ENCODE peak calls at places on chromosomes 13 and 19, in five cellular contexts. G is astrocyte, K is testis, F is transverse colon, B is A549. U is an unnamed sample.

GRCh38 chr19:32181356-32181920 is 164.0 kb upstream of the ZNF507 start:
- DNase-seq in B (no peak), G (no peak), K (no peak), F (no peak), U (no peak)

GRCh38 chr13:33109801-33110200 is 93.6 kb downstream of the KL start:
- DNase-seq in B (no peak), F (no peak), G (no peak), K (no peak), U (no peak)

GRCh38 chr19:44344255-44344654 is 12.2 kb downstream of the ZNF112 start:
- DNase-seq in B (no peak), F (no peak), G (no peak), K (no peak), U (no peak)

GRCh38 chr19:29450306-29450705 is 75.5 kb upstream of the VSTM2B start:
- DNase-seq in F (no peak), K (no peak), G (no peak), B (no peak), U (peak; percentile 22)

GRCh38 chr13:44317752-44318550 is 55.7 kb upstream of the SERP2 start:
- DNase-seq in F (no peak), G (peak; percentile 88), K (no peak), B (no peak), U (no peak)

GRCh38 chr13:23654111-23655110 is 84.2 kb downstream of the TNFRSF19 start:
- DNase-seq in K (no peak), G (peak; percentile 78), B (no peak), F (no peak), U (no peak)

GRCh38 chr19:53908106-53908932 is 759 bp upstream of the CACNG7 start:
- DNase-seq in B (peak; percentile 90), K (peak; percentile 79), F (no peak), G (peak; percentile 21), U (no peak)

GRCh38 chr19:47398707-47399106 is 20.6 kb downstream of the MEIS3 start:
- DNase-seq in F (no peak), G (no peak), K (no peak), B (no peak), U (no peak)

GRCh38 chr19:2528543-2529173 is 52.7 kb downstream of the GADD45B start:
- DNase-seq in F (peak; percentile 44), G (no peak), B (no peak), K (no peak), U (peak; percentile 85)

GRCh38 chr13:89900104-89900760 is 1447.3 kb upstream of the MIR17HG start:
- DNase-seq in K (no peak), B (no peak), F (no peak), G (no peak), U (no peak)

GRCh38 chr19:13060233-13060963 is 42.3 kb downstream of the LYL1 start:
- DNase-seq in K (peak; percentile 72), B (no peak), F (peak; percentile 35), G (no peak), U (peak; percentile 75)

GRCh38 chr19:15181394-15181793 is 19.4 kb downstream of the NOTCH3 start:
- DNase-seq in F (no peak), K (no peak), B (no peak), G (no peak), U (no peak)

GRCh38 chr13:30107536-30108136 is 199.7 kb downstream of the KATNAL1 start:
- DNase-seq in F (peak; percentile 17), B (no peak), K (no peak), G (no peak), U (peak; percentile 71)

GRCh38 chr13:105139380-105140285 is 1395.8 kb downstream of the EFNB2 start:
- DNase-seq in B (peak; percentile 46), K (peak; percentile 29), G (no peak), F (peak; percentile 33), U (peak; percentile 78)

GRCh38 chr13:78595819-78596700 is 7.3 kb downstream of the POU4F1 start:
- DNase-seq in G (no peak), F (no peak), B (peak; percentile 23), K (peak; percentile 61), U (no peak)

GRCh38 chr13:27820524-27821482 is 28.5 kb downstream of the GSX1 start:
- DNase-seq in F (no peak), G (no peak), K (no peak), B (no peak), U (no peak)

GRCh38 chr19:58563034-58563573 is 4.7 kb upstream of the UBE2M start:
- DNase-seq in B (no peak), F (no peak), G (no peak), K (no peak), U (peak; percentile 72)

GRCh38 chr19:13091400-13092161 is 11.1 kb downstream of the LYL1 start:
- DNase-seq in F (no peak), K (peak; percentile 57), G (peak; percentile 96), B (no peak), U (no peak)

GRCh38 chr13:31485183-31485582 is 254.1 kb upstream of the RXFP2 start:
- DNase-seq in K (no peak), B (no peak), G (no peak), F (no peak), U (no peak)

GRCh38 chr19:4916292-4917082 is 7.2 kb downstream of the UHRF1 start:
- DNase-seq in G (no peak), K (no peak), F (peak; percentile 22), B (no peak), U (no peak)

GRCh38 chr13:32060319-32060924 is 28.8 kb downstream of the FRY start:
- DNase-seq in F (no peak), B (no peak), G (no peak), K (no peak), U (no peak)

GRCh38 chr13:32581177-32581786 is 5.0 kb upstream of the PDS5B start:
- DNase-seq in B (no peak), F (no peak), K (no peak), G (peak; percentile 4), U (no peak)

GRCh38 chr19:18588611-18589379 is at the start of gene REX1BD:
- DNase-seq in B (no peak), G (peak; percentile 59), K (peak; percentile 85), F (peak; percentile 84), U (peak; percentile 92)

GRCh38 chr19:18587561-18587960 is 1.0 kb upstream of the REX1BD start:
- DNase-seq in F (no peak), B (no peak), K (no peak), G (no peak), U (no peak)

GRCh38 chr19:18587962-18588610 is 512 bp upstream of the REX1BD start:
- DNase-seq in F (no peak), K (no peak), B (no peak), G (no peak), U (no peak)

GRCh38 chr19:18590273-18591272 is 2.0 kb downstream of the REX1BD start:
- DNase-seq in F (peak; percentile 49), B (peak; percentile 59), K (peak; percentile 59), G (peak; percentile 74), U (peak; percentile 62)

GRCh38 chr19:18589380-18590272 is 1.0 kb downstream of the REX1BD start:
- DNase-seq in F (peak; percentile 77), K (peak; percentile 71), B (peak; percentile 51), G (peak; percentile 46), U (peak; percentile 90)
- TF ChIP-seq CTCF in F (peak; percentile 32), K (peak; percentile 10), B (no peak), G (no peak), U (no peak)

GRCh38 chr19:7963566-7963965 is 20.1 kb upstream of the TIMM44 start:
- DNase-seq in G (no peak), B (no peak), K (no peak), F (no peak), U (no peak)
- H3K27ac ChIP-seq in G (no peak overlapping the region), B (no peak overlapping the region), K (no peak overlapping the region), F (no peak overlapping the region), U (no peak overlapping the region)

GRCh38 chr19:40529093-40529954 is 47.3 kb upstream of the SHKBP1 start:
- DNase-seq in B (peak; percentile 100), G (peak; percentile 35), K (peak; percentile 91), F (peak; percentile 88), U (peak; percentile 93)
- H3K4me3 ChIP-seq in B (peak overlapping the region; percentile 50), G (no peak overlapping the region), K (peak overlapping the region; percentile 59), F (peak overlapping the region; percentile 43), U (peak overlapping the region; percentile 53)

GRCh38 chr19:10976200-10976892 is 15.5 kb downstream of the SMARCA4 start:
- DNase-seq in F (no peak), B (no peak), K (no peak), G (no peak), U (no peak)

GRCh38 chr19:10981496-10981895 is 20.7 kb downstream of the SMARCA4 start:
- DNase-seq in F (no peak), G (no peak), B (no peak), K (no peak), U (no peak)

GRCh38 chr19:10984166-10984735 is 23.4 kb downstream of the SMARCA4 start:
- DNase-seq in K (no peak), B (no peak), G (no peak), F (no peak), U (no peak)

GRCh38 chr19:10977773-10978155 is 16.9 kb downstream of the SMARCA4 start:
- DNase-seq in K (no peak), B (no peak), G (no peak), F (no peak), U (no peak)

DNA sequence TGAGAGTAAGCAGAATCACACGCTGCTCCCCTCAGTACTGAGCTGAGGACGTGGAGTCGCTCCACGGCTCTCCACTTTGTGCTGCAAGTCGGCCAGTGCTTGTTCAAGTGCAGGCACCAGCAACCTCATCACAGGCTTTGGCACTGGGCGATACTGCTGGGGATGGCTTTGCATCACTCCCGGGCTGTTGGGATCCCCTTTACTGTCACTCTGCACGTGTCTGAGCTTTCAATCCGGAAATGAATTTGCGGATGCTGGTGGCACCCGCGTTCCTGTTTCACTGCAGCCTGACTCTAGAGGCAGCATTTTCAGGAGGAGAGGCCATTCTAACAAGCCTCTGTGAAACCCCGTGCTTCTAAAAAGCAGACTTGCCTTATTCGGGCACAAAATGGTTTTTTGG is 19.1 kb downstream of the SMARCA4 start:
- DNase-seq in F (peak; percentile 24), K (no peak), G (no peak), B (no peak), U (no peak)
- TF ChIP-seq CTCF in F (no peak), K (peak; percentile 1), G (no peak), B (no peak), U (no peak)

GRCh38 chr13:95552539-95553270 is at the start of gene CLDN10:
- DNase-seq in K (peak; percentile 26), B (no peak), F (no peak), G (no peak), U (no peak)

GRCh38 chr13:95553271-95553588 is 710 bp downstream of the CLDN10 start:
- DNase-seq in K (no peak), G (no peak), F (no peak), B (no peak), U (no peak)

GRCh38 chr13:95552208-95552538 is 347 bp upstream of the CLDN10 start:
- DNase-seq in F (no peak), G (no peak), B (no peak), K (no peak), U (no peak)

GRCh38 chr13:95556981-95557380 is 4.5 kb downstream of the CLDN10 start:
- DNase-seq in B (no peak), G (no peak), K (no peak), F (no peak), U (no peak)

GRCh38 chr13:95553614-95554385 is 1.3 kb downstream of the CLDN10 start:
- DNase-seq in G (no peak), K (no peak), F (no peak), B (no peak), U (no peak)
- H3K27ac ChIP-seq in G (no peak overlapping the region), K (no peak overlapping the region), F (no peak overlapping the region), B (no peak overlapping the region), U (no peak overlapping the region)